ENCODE peak calls at places on chromosomes 12 and 14, in six cellular contexts. One of them, this sample, is unnamed.

GRCh38 chr12:91163116-91163515 is 19.5 kb downstream of the DCN start:
- DNase-seq in PC-9: no peak
- DNase-seq in HCT116: no peak
- DNase-seq in heart left ventricle: no peak
- DNase-seq in endothelial cell of umbilical vein: no peak
- DNase-seq in A549: no peak
- DNase-seq in this sample: no peak

GRCh38 chr12:13181375-13182070 is 15.0 kb upstream of the EMP1 start:
- DNase-seq in PC-9: no peak
- DNase-seq in HCT116: no peak
- DNase-seq in heart left ventricle: no peak
- DNase-seq in endothelial cell of umbilical vein: no peak
- DNase-seq in A549: no peak
- DNase-seq in this sample: no peak

GRCh38 chr14:96660667-96661066 is 136.5 kb upstream of the VRK1 start:
- DNase-seq in PC-9: no peak
- DNase-seq in HCT116: no peak
- DNase-seq in heart left ventricle: no peak
- DNase-seq in endothelial cell of umbilical vein: no peak
- DNase-seq in A549: no peak
- DNase-seq in this sample: no peak

GRCh38 chr12:108509806-108510205 is 5.3 kb upstream of the FICD start:
- DNase-seq in PC-9: no peak
- DNase-seq in HCT116: no peak
- DNase-seq in heart left ventricle: no peak
- DNase-seq in endothelial cell of umbilical vein: no peak
- DNase-seq in A549: no peak
- DNase-seq in this sample: no peak

GRCh38 chr14:56905282-56905681 is 95.0 kb upstream of the OTX2 start:
- DNase-seq in PC-9: no peak
- DNase-seq in HCT116: no peak
- DNase-seq in heart left ventricle: no peak
- DNase-seq in endothelial cell of umbilical vein: no peak
- DNase-seq in A549: no peak
- DNase-seq in this sample: no peak

GRCh38 chr12:3698218-3698974 is 54.5 kb downstream of the CRACR2A start:
- DNase-seq in PC-9: no peak
- DNase-seq in HCT116: no peak
- DNase-seq in heart left ventricle: no peak
- DNase-seq in endothelial cell of umbilical vein: peak
- DNase-seq in A549: peak
- DNase-seq in this sample: peak

GRCh38 chr12:15209782-15210181 is 11.4 kb downstream of the RERG start:
- DNase-seq in PC-9: no peak
- DNase-seq in HCT116: no peak
- DNase-seq in heart left ventricle: no peak
- DNase-seq in endothelial cell of umbilical vein: no peak
- DNase-seq in A549: peak
- DNase-seq in this sample: peak

GRCh38 chr12:38540156-38540555 is 223.6 kb downstream of the ALG10B start:
- DNase-seq in PC-9: no peak
- DNase-seq in HCT116: no peak
- DNase-seq in heart left ventricle: no peak
- DNase-seq in endothelial cell of umbilical vein: no peak
- DNase-seq in A549: no peak
- DNase-seq in this sample: no peak

GRCh38 chr12:96073346-96074336 is 38.3 kb upstream of the LTA4H start:
- DNase-seq in PC-9: peak
- DNase-seq in HCT116: no peak
- DNase-seq in heart left ventricle: no peak
- DNase-seq in endothelial cell of umbilical vein: no peak
- DNase-seq in A549: peak
- DNase-seq in this sample: no peak

GRCh38 chr14:38297681-38298080 is 41.8 kb upstream of the CLEC14A start:
- DNase-seq in PC-9: no peak
- DNase-seq in HCT116: no peak
- DNase-seq in heart left ventricle: no peak
- DNase-seq in endothelial cell of umbilical vein: peak
- DNase-seq in A549: no peak
- DNase-seq in this sample: peak

GRCh38 chr14:35155962-35156361 is 33.6 kb downstream of the PRORP start:
- DNase-seq in PC-9: no peak
- DNase-seq in HCT116: no peak
- DNase-seq in heart left ventricle: no peak
- DNase-seq in endothelial cell of umbilical vein: peak
- DNase-seq in A549: peak
- DNase-seq in this sample: peak

GRCh38 chr12:92524489-92524888 is 178.3 kb upstream of the PLEKHG7 start:
- DNase-seq in PC-9: no peak
- DNase-seq in HCT116: no peak
- DNase-seq in heart left ventricle: no peak
- DNase-seq in endothelial cell of umbilical vein: no peak
- DNase-seq in A549: no peak
- DNase-seq in this sample: no peak

GRCh38 chr12:9587903-9588600 is 19.7 kb downstream of the KLRB1 start:
- DNase-seq in PC-9: no peak
- DNase-seq in HCT116: no peak
- DNase-seq in heart left ventricle: no peak
- DNase-seq in endothelial cell of umbilical vein: no peak
- DNase-seq in A549: no peak
- DNase-seq in this sample: no peak

GRCh38 chr12:77166711-77167110 is 101.3 kb upstream of the E2F7 start:
- DNase-seq in PC-9: no peak
- DNase-seq in HCT116: no peak
- DNase-seq in heart left ventricle: no peak
- DNase-seq in endothelial cell of umbilical vein: no peak
- DNase-seq in A549: no peak
- DNase-seq in this sample: peak

GRCh38 chr12:26853303-26854027 is 20.5 kb upstream of the ITPR2 start:
- DNase-seq in PC-9: peak
- DNase-seq in HCT116: no peak
- DNase-seq in heart left ventricle: peak
- DNase-seq in endothelial cell of umbilical vein: peak
- DNase-seq in A549: peak
- DNase-seq in this sample: peak

GRCh38 chr12:89156862-89157262 is 195.4 kb downstream of the DUSP6 start:
- DNase-seq in PC-9: no peak
- DNase-seq in HCT116: no peak
- DNase-seq in heart left ventricle: no peak
- DNase-seq in endothelial cell of umbilical vein: peak
- DNase-seq in A549: no peak
- DNase-seq in this sample: peak

GRCh38 chr12:27424631-27425230 is 21.8 kb upstream of the SMCO2 start:
- DNase-seq in PC-9: peak
- DNase-seq in HCT116: peak
- DNase-seq in heart left ventricle: no peak
- DNase-seq in endothelial cell of umbilical vein: peak
- DNase-seq in A549: peak
- DNase-seq in this sample: peak

GRCh38 chr12:68808388-68809189 is 612 bp downstream of the MDM2 start:
- DNase-seq in PC-9: peak
- DNase-seq in HCT116: peak
- DNase-seq in heart left ventricle: peak
- DNase-seq in endothelial cell of umbilical vein: peak
- DNase-seq in A549: peak
- DNase-seq in this sample: peak

GRCh38 chr14:85060116-85060515 is 469.8 kb upstream of the FLRT2 start:
- DNase-seq in PC-9: no peak
- DNase-seq in HCT116: no peak
- DNase-seq in heart left ventricle: no peak
- DNase-seq in endothelial cell of umbilical vein: no peak
- DNase-seq in A549: no peak
- DNase-seq in this sample: no peak

GRCh38 chr12:79895804-79896203 is 39.1 kb downstream of the PPP1R12A start:
- DNase-seq in PC-9: no peak
- DNase-seq in HCT116: no peak
- DNase-seq in heart left ventricle: no peak
- DNase-seq in endothelial cell of umbilical vein: no peak
- DNase-seq in A549: no peak
- DNase-seq in this sample: no peak

GRCh38 chr14:55389330-55389729 is 22.3 kb downstream of the ATG14 start:
- DNase-seq in PC-9: no peak
- DNase-seq in HCT116: no peak
- DNase-seq in heart left ventricle: no peak
- DNase-seq in endothelial cell of umbilical vein: no peak
- DNase-seq in A549: no peak
- DNase-seq in this sample: peak

GRCh38 chr12:44835641-44836379 is 40.3 kb downstream of the NELL2 start:
- DNase-seq in PC-9: no peak
- DNase-seq in HCT116: no peak
- DNase-seq in heart left ventricle: no peak
- DNase-seq in endothelial cell of umbilical vein: no peak
- DNase-seq in A549: no peak
- DNase-seq in this sample: peak

GRCh38 chr12:54529581-54529980 is 19.8 kb upstream of the PDE1B start:
- DNase-seq in PC-9: no peak
- DNase-seq in HCT116: no peak
- DNase-seq in heart left ventricle: no peak
- DNase-seq in endothelial cell of umbilical vein: no peak
- DNase-seq in A549: no peak
- DNase-seq in this sample: no peak

GRCh38 chr14:101467181-101467926 is 93.9 kb upstream of the DIO3 start:
- DNase-seq in PC-9: no peak
- DNase-seq in HCT116: no peak
- DNase-seq in heart left ventricle: no peak
- DNase-seq in endothelial cell of umbilical vein: no peak
- DNase-seq in A549: no peak
- DNase-seq in this sample: no peak

GRCh38 chr14:63524537-63525155 is 18.5 kb downstream of the PPP2R5E start:
- DNase-seq in PC-9: peak
- DNase-seq in HCT116: no peak
- DNase-seq in heart left ventricle: no peak
- DNase-seq in endothelial cell of umbilical vein: no peak
- DNase-seq in A549: no peak
- DNase-seq in this sample: no peak

GRCh38 chr14:87944987-87945604 is 47.9 kb downstream of the GALC start:
- DNase-seq in PC-9: no peak
- DNase-seq in HCT116: peak
- DNase-seq in heart left ventricle: no peak
- DNase-seq in endothelial cell of umbilical vein: peak
- DNase-seq in A549: peak
- DNase-seq in this sample: peak

GRCh38 chr12:21676781-21677180 is 19.1 kb upstream of the LDHB start:
- DNase-seq in PC-9: no peak
- DNase-seq in HCT116: no peak
- DNase-seq in heart left ventricle: no peak
- DNase-seq in endothelial cell of umbilical vein: no peak
- DNase-seq in A549: no peak
- DNase-seq in this sample: no peak

DNA sequence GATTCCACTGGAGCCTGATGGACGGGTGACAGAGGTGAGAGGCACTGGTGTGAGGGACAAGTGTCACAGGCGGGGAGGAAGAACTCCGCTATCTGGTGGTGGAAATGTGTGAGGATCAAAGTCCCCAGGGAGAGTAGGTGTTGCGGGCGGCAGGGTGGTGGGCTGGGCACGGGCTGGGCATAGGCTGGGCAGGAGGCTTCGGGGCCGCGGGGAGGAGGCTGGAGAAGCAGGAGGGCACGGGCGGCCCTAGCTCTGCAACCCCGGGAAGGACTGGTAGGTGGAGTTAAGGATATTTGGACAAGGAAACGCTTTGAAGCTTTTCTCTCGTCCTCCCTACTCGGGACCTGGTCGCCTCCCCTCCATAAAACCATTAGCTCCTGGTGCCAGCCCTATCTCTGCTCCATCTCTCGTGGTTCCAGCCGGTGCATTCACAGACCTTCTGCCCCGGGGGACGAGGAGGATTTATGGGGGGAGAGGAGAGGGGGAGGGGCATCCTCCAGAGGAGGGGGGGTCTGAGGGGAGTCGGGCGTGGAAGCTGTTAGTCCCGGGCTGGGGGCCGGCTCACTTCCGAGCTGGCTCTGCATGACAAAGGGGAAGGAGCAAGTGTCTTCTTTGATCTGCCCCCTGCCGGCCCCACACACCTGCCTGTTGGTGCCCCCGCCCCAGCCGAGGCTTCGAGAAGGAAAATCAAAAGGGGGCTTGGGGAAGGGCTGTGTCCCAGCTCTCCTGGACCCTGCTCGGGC is 478 bp downstream of the WNT5B start:
- DNase-seq in PC-9: no peak
- DNase-seq in HCT116: no peak
- DNase-seq in heart left ventricle: no peak
- DNase-seq in endothelial cell of umbilical vein: no peak
- DNase-seq in A549: no peak
- DNase-seq in this sample: no peak
- H3K27ac ChIP-seq in PC-9: no peak
- H3K27ac ChIP-seq in HCT116: no peak
- H3K27ac ChIP-seq in heart left ventricle: peak
- H3K27ac ChIP-seq in endothelial cell of umbilical vein: no peak
- H3K27ac ChIP-seq in A549: peak
- H3K27ac ChIP-seq in this sample: no peak

GRCh38 chr12:119122047-119122446 is 56.7 kb upstream of the HSPB8 start:
- DNase-seq in PC-9: no peak
- DNase-seq in HCT116: no peak
- DNase-seq in heart left ventricle: no peak
- DNase-seq in endothelial cell of umbilical vein: no peak
- DNase-seq in A549: no peak
- DNase-seq in this sample: no peak

GRCh38 chr12:119115296-119115905 is 63.3 kb upstream of the HSPB8 start:
- DNase-seq in PC-9: peak
- DNase-seq in HCT116: peak
- DNase-seq in heart left ventricle: no peak
- DNase-seq in endothelial cell of umbilical vein: peak
- DNase-seq in A549: peak
- DNase-seq in this sample: peak

GRCh38 chr12:119118625-119119024 is 60.1 kb upstream of the HSPB8 start:
- DNase-seq in PC-9: no peak
- DNase-seq in HCT116: no peak
- DNase-seq in heart left ventricle: no peak
- DNase-seq in endothelial cell of umbilical vein: no peak
- DNase-seq in A549: no peak
- DNase-seq in this sample: no peak

GRCh38 chr12:119114294-119114693 is 64.4 kb upstream of the HSPB8 start:
- DNase-seq in PC-9: no peak
- DNase-seq in HCT116: no peak
- DNase-seq in heart left ventricle: no peak
- DNase-seq in endothelial cell of umbilical vein: no peak
- DNase-seq in A549: no peak
- DNase-seq in this sample: no peak

GRCh38 chr12:119117936-119118335 is 60.8 kb upstream of the HSPB8 start:
- DNase-seq in PC-9: no peak
- DNase-seq in HCT116: no peak
- DNase-seq in heart left ventricle: no peak
- DNase-seq in endothelial cell of umbilical vein: no peak
- DNase-seq in A549: no peak
- DNase-seq in this sample: no peak
- H3K27ac ChIP-seq in PC-9: no peak
- H3K27ac ChIP-seq in HCT116: no peak
- H3K27ac ChIP-seq in heart left ventricle: no peak
- H3K27ac ChIP-seq in endothelial cell of umbilical vein: no peak
- H3K27ac ChIP-seq in A549: no peak
- H3K27ac ChIP-seq in this sample: no peak

GRCh38 chr14:60722163-60722835 is 1.9 kb downstream of the SIX4 start:
- DNase-seq in PC-9: peak
- DNase-seq in HCT116: no peak
- DNase-seq in heart left ventricle: no peak
- DNase-seq in endothelial cell of umbilical vein: peak
- DNase-seq in A549: peak
- DNase-seq in this sample: peak
- H3K27ac ChIP-seq in PC-9: peak
- H3K27ac ChIP-seq in HCT116: peak
- H3K27ac ChIP-seq in heart left ventricle: no peak
- H3K27ac ChIP-seq in endothelial cell of umbilical vein: peak
- H3K27ac ChIP-seq in A549: peak
- H3K27ac ChIP-seq in this sample: peak

GRCh38 chr14:89165189-89165809 is 251.7 kb downstream of the FOXN3 start:
- DNase-seq in PC-9: no peak
- DNase-seq in HCT116: no peak
- DNase-seq in heart left ventricle: no peak
- DNase-seq in endothelial cell of umbilical vein: peak
- DNase-seq in A549: no peak
- DNase-seq in this sample: no peak
- H3K27ac ChIP-seq in PC-9: no peak
- H3K27ac ChIP-seq in HCT116: no peak
- H3K27ac ChIP-seq in heart left ventricle: no peak
- H3K27ac ChIP-seq in endothelial cell of umbilical vein: peak
- H3K27ac ChIP-seq in A549: no peak
- H3K27ac ChIP-seq in this sample: no peak

This sample was measured in astrocyte.